ENCODE peak calls at places on chromosomes 16 and 17, in eight cellular contexts. One of them, this sample, is unnamed.
A peak's percentile ranks its signal among the peaks of the same experiment; 100 is the strongest.

GRCh38 chr16:57966133-57966805 is 4.7 kb downstream of the CNGB1 start:
- DNase-seq in CD4-positive, CD25-positive, alpha-beta regulatory T cell: no peak
- DNase-seq in lower lobe of right lung: no peak
- DNase-seq in CD8-positive, alpha-beta memory T cell: no peak
- DNase-seq in colonic mucosa: no peak
- DNase-seq in activated CD4-positive, alpha-beta T cell treated with anti-CD3 and anti-CD28 coated beads, Interleukin-2, amount 50 U/mL, for 24 hours: no peak
- DNase-seq in NCI-H1694: no peak
- DNase-seq in PC-9: no peak
- DNase-seq in this sample: no peak

GRCh38 chr16:89286096-89286495 is 68.6 kb downstream of the ZNF778 start:
- DNase-seq in CD4-positive, CD25-positive, alpha-beta regulatory T cell: no peak
- DNase-seq in CD8-positive, alpha-beta memory T cell: no peak
- DNase-seq in lower lobe of right lung: no peak
- DNase-seq in colonic mucosa: no peak
- DNase-seq in PC-9: no peak
- DNase-seq in NCI-H1694: no peak
- DNase-seq in activated CD4-positive, alpha-beta T cell treated with anti-CD3 and anti-CD28 coated beads, Interleukin-2, amount 50 U/mL, for 24 hours: no peak
- DNase-seq in this sample: no peak

GRCh38 chr17:74430706-74431567 is 951 bp upstream of the GPRC5C start:
- DNase-seq in colonic mucosa: peak; percentile 91
- DNase-seq in activated CD4-positive, alpha-beta T cell treated with anti-CD3 and anti-CD28 coated beads, Interleukin-2, amount 50 U/mL, for 24 hours: no peak
- DNase-seq in CD4-positive, CD25-positive, alpha-beta regulatory T cell: no peak
- DNase-seq in PC-9: peak; percentile 69
- DNase-seq in NCI-H1694: peak; percentile 52
- DNase-seq in CD8-positive, alpha-beta memory T cell: no peak
- DNase-seq in lower lobe of right lung: peak; percentile 90
- DNase-seq in this sample: no peak

GRCh38 chr17:64441772-64442549 is 7.0 kb upstream of the MILR1 start:
- DNase-seq in NCI-H1694: no peak
- DNase-seq in PC-9: peak; percentile 38
- DNase-seq in activated CD4-positive, alpha-beta T cell treated with anti-CD3 and anti-CD28 coated beads, Interleukin-2, amount 50 U/mL, for 24 hours: no peak
- DNase-seq in CD4-positive, CD25-positive, alpha-beta regulatory T cell: no peak
- DNase-seq in colonic mucosa: no peak
- DNase-seq in lower lobe of right lung: peak; percentile 53
- DNase-seq in CD8-positive, alpha-beta memory T cell: peak; percentile 35
- DNase-seq in this sample: no peak

GRCh38 chr16:85166281-85166680 is 54.0 kb upstream of the CIBAR2 start:
- DNase-seq in NCI-H1694: no peak
- DNase-seq in lower lobe of right lung: peak; percentile 21
- DNase-seq in CD8-positive, alpha-beta memory T cell: no peak
- DNase-seq in CD4-positive, CD25-positive, alpha-beta regulatory T cell: no peak
- DNase-seq in colonic mucosa: no peak
- DNase-seq in activated CD4-positive, alpha-beta T cell treated with anti-CD3 and anti-CD28 coated beads, Interleukin-2, amount 50 U/mL, for 24 hours: no peak
- DNase-seq in PC-9: no peak
- DNase-seq in this sample: no peak

GRCh38 chr17:15038656-15039055 is 226.5 kb downstream of the PMP22 start:
- DNase-seq in colonic mucosa: no peak
- DNase-seq in CD4-positive, CD25-positive, alpha-beta regulatory T cell: no peak
- DNase-seq in NCI-H1694: no peak
- DNase-seq in activated CD4-positive, alpha-beta T cell treated with anti-CD3 and anti-CD28 coated beads, Interleukin-2, amount 50 U/mL, for 24 hours: no peak
- DNase-seq in CD8-positive, alpha-beta memory T cell: no peak
- DNase-seq in lower lobe of right lung: no peak
- DNase-seq in PC-9: no peak
- DNase-seq in this sample: no peak

GRCh38 chr17:61414141-61414935 is 14.7 kb downstream of the TBX2 start:
- DNase-seq in PC-9: no peak
- DNase-seq in colonic mucosa: peak; percentile 29
- DNase-seq in NCI-H1694: no peak
- DNase-seq in activated CD4-positive, alpha-beta T cell treated with anti-CD3 and anti-CD28 coated beads, Interleukin-2, amount 50 U/mL, for 24 hours: no peak
- DNase-seq in CD8-positive, alpha-beta memory T cell: no peak
- DNase-seq in CD4-positive, CD25-positive, alpha-beta regulatory T cell: no peak
- DNase-seq in lower lobe of right lung: peak; percentile 67
- DNase-seq in this sample: no peak

GRCh38 chr16:53159781-53160436 is 105.1 kb downstream of the CHD9 start:
- DNase-seq in activated CD4-positive, alpha-beta T cell treated with anti-CD3 and anti-CD28 coated beads, Interleukin-2, amount 50 U/mL, for 24 hours: no peak
- DNase-seq in PC-9: no peak
- DNase-seq in lower lobe of right lung: no peak
- DNase-seq in NCI-H1694: peak; percentile 9
- DNase-seq in CD8-positive, alpha-beta memory T cell: peak; percentile 53
- DNase-seq in CD4-positive, CD25-positive, alpha-beta regulatory T cell: no peak
- DNase-seq in colonic mucosa: peak; percentile 35
- DNase-seq in this sample: no peak

GRCh38 chr16:3950343-3951193 is 70.1 kb upstream of the CREBBP start:
- DNase-seq in CD8-positive, alpha-beta memory T cell: no peak
- DNase-seq in colonic mucosa: peak; percentile 44
- DNase-seq in lower lobe of right lung: peak; percentile 86
- DNase-seq in PC-9: peak; percentile 80
- DNase-seq in activated CD4-positive, alpha-beta T cell treated with anti-CD3 and anti-CD28 coated beads, Interleukin-2, amount 50 U/mL, for 24 hours: no peak
- DNase-seq in NCI-H1694: no peak
- DNase-seq in CD4-positive, CD25-positive, alpha-beta regulatory T cell: no peak
- DNase-seq in this sample: no peak

GRCh38 chr16:9469512-9469911 is 378.1 kb downstream of the HAPSTR1 start:
- DNase-seq in CD4-positive, CD25-positive, alpha-beta regulatory T cell: no peak
- DNase-seq in colonic mucosa: no peak
- DNase-seq in PC-9: no peak
- DNase-seq in CD8-positive, alpha-beta memory T cell: no peak
- DNase-seq in lower lobe of right lung: no peak
- DNase-seq in activated CD4-positive, alpha-beta T cell treated with anti-CD3 and anti-CD28 coated beads, Interleukin-2, amount 50 U/mL, for 24 hours: no peak
- DNase-seq in NCI-H1694: no peak
- DNase-seq in this sample: no peak

GRCh38 chr17:39011907-39012468 is 44.8 kb upstream of the FBXO47 start:
- DNase-seq in colonic mucosa: no peak
- DNase-seq in NCI-H1694: no peak
- DNase-seq in activated CD4-positive, alpha-beta T cell treated with anti-CD3 and anti-CD28 coated beads, Interleukin-2, amount 50 U/mL, for 24 hours: no peak
- DNase-seq in PC-9: no peak
- DNase-seq in lower lobe of right lung: no peak
- DNase-seq in CD4-positive, CD25-positive, alpha-beta regulatory T cell: no peak
- DNase-seq in CD8-positive, alpha-beta memory T cell: no peak
- DNase-seq in this sample: no peak

GRCh38 chr17:1060991-1061390 is 64.1 kb downstream of the TIMM22 start:
- DNase-seq in NCI-H1694: no peak
- DNase-seq in activated CD4-positive, alpha-beta T cell treated with anti-CD3 and anti-CD28 coated beads, Interleukin-2, amount 50 U/mL, for 24 hours: no peak
- DNase-seq in CD8-positive, alpha-beta memory T cell: no peak
- DNase-seq in PC-9: peak; percentile 97
- DNase-seq in CD4-positive, CD25-positive, alpha-beta regulatory T cell: no peak
- DNase-seq in colonic mucosa: peak; percentile 50
- DNase-seq in lower lobe of right lung: peak; percentile 76
- DNase-seq in this sample: no peak

GRCh38 chr16:1261131-1261917 is 5.5 kb downstream of the TPSD1 start:
- DNase-seq in lower lobe of right lung: no peak
- DNase-seq in colonic mucosa: no peak
- DNase-seq in NCI-H1694: no peak
- DNase-seq in CD4-positive, CD25-positive, alpha-beta regulatory T cell: no peak
- DNase-seq in activated CD4-positive, alpha-beta T cell treated with anti-CD3 and anti-CD28 coated beads, Interleukin-2, amount 50 U/mL, for 24 hours: no peak
- DNase-seq in PC-9: peak; percentile 76
- DNase-seq in CD8-positive, alpha-beta memory T cell: no peak
- DNase-seq in this sample: no peak

GRCh38 chr17:19728114-19728495 is 11.7 kb upstream of the SLC47A2 start:
- DNase-seq in colonic mucosa: peak; percentile 80
- DNase-seq in PC-9: peak; percentile 95
- DNase-seq in activated CD4-positive, alpha-beta T cell treated with anti-CD3 and anti-CD28 coated beads, Interleukin-2, amount 50 U/mL, for 24 hours: no peak
- DNase-seq in lower lobe of right lung: peak; percentile 91
- DNase-seq in CD8-positive, alpha-beta memory T cell: no peak
- DNase-seq in CD4-positive, CD25-positive, alpha-beta regulatory T cell: no peak
- DNase-seq in NCI-H1694: peak; percentile 17
- DNase-seq in this sample: no peak

GRCh38 chr17:46264456-46265198 is 30.3 kb upstream of the LRRC37A start:
- DNase-seq in colonic mucosa: no peak
- DNase-seq in CD4-positive, CD25-positive, alpha-beta regulatory T cell: no peak
- DNase-seq in activated CD4-positive, alpha-beta T cell treated with anti-CD3 and anti-CD28 coated beads, Interleukin-2, amount 50 U/mL, for 24 hours: no peak
- DNase-seq in lower lobe of right lung: no peak
- DNase-seq in NCI-H1694: no peak
- DNase-seq in CD8-positive, alpha-beta memory T cell: peak; percentile 71
- DNase-seq in PC-9: peak; percentile 48
- DNase-seq in this sample: no peak

GRCh38 chr17:62576382-62576781 is 51.1 kb upstream of the MRC2 start:
- DNase-seq in NCI-H1694: no peak
- DNase-seq in activated CD4-positive, alpha-beta T cell treated with anti-CD3 and anti-CD28 coated beads, Interleukin-2, amount 50 U/mL, for 24 hours: no peak
- DNase-seq in colonic mucosa: no peak
- DNase-seq in CD8-positive, alpha-beta memory T cell: no peak
- DNase-seq in lower lobe of right lung: no peak
- DNase-seq in PC-9: no peak
- DNase-seq in CD4-positive, CD25-positive, alpha-beta regulatory T cell: no peak
- DNase-seq in this sample: no peak

GRCh38 chr17:28372203-28372944 is 880 bp downstream of the SARM1 start:
- DNase-seq in PC-9: no peak
- DNase-seq in activated CD4-positive, alpha-beta T cell treated with anti-CD3 and anti-CD28 coated beads, Interleukin-2, amount 50 U/mL, for 24 hours: no peak
- DNase-seq in CD8-positive, alpha-beta memory T cell: no peak
- DNase-seq in lower lobe of right lung: no peak
- DNase-seq in CD4-positive, CD25-positive, alpha-beta regulatory T cell: no peak
- DNase-seq in colonic mucosa: no peak
- DNase-seq in NCI-H1694: no peak
- DNase-seq in this sample: no peak

GRCh38 chr16:19179890-19180490 is 11.9 kb downstream of the SYT17 start:
- DNase-seq in CD4-positive, CD25-positive, alpha-beta regulatory T cell: no peak
- DNase-seq in PC-9: peak; percentile 56
- DNase-seq in colonic mucosa: peak; percentile 71
- DNase-seq in lower lobe of right lung: peak; percentile 83
- DNase-seq in activated CD4-positive, alpha-beta T cell treated with anti-CD3 and anti-CD28 coated beads, Interleukin-2, amount 50 U/mL, for 24 hours: no peak
- DNase-seq in CD8-positive, alpha-beta memory T cell: no peak
- DNase-seq in NCI-H1694: peak; percentile 24
- DNase-seq in this sample: no peak

GRCh38 chr17:7132511-7133094 is 18.0 kb upstream of the ASGR2 start:
- DNase-seq in CD4-positive, CD25-positive, alpha-beta regulatory T cell: peak; percentile 37
- DNase-seq in lower lobe of right lung: no peak
- DNase-seq in PC-9: no peak
- DNase-seq in colonic mucosa: no peak
- DNase-seq in NCI-H1694: no peak
- DNase-seq in activated CD4-positive, alpha-beta T cell treated with anti-CD3 and anti-CD28 coated beads, Interleukin-2, amount 50 U/mL, for 24 hours: peak; percentile 15
- DNase-seq in CD8-positive, alpha-beta memory T cell: peak; percentile 77
- DNase-seq in this sample: no peak

GRCh38 chr16:4032768-4033167 is 83.5 kb downstream of the ADCY9 start:
- DNase-seq in PC-9: no peak
- DNase-seq in CD4-positive, CD25-positive, alpha-beta regulatory T cell: no peak
- DNase-seq in CD8-positive, alpha-beta memory T cell: peak; percentile 18
- DNase-seq in colonic mucosa: peak; percentile 84
- DNase-seq in NCI-H1694: no peak
- DNase-seq in lower lobe of right lung: peak; percentile 77
- DNase-seq in activated CD4-positive, alpha-beta T cell treated with anti-CD3 and anti-CD28 coated beads, Interleukin-2, amount 50 U/mL, for 24 hours: no peak
- DNase-seq in this sample: no peak

GRCh38 chr17:74037320-74037719 is 166.2 kb upstream of the RPL38 start:
- DNase-seq in CD8-positive, alpha-beta memory T cell: no peak
- DNase-seq in lower lobe of right lung: no peak
- DNase-seq in activated CD4-positive, alpha-beta T cell treated with anti-CD3 and anti-CD28 coated beads, Interleukin-2, amount 50 U/mL, for 24 hours: no peak
- DNase-seq in NCI-H1694: no peak
- DNase-seq in PC-9: no peak
- DNase-seq in colonic mucosa: no peak
- DNase-seq in CD4-positive, CD25-positive, alpha-beta regulatory T cell: no peak
- DNase-seq in this sample: no peak

GRCh38 chr17:39804839-39805238 is 59.3 kb downstream of the IKZF3 start:
- DNase-seq in CD8-positive, alpha-beta memory T cell: no peak
- DNase-seq in activated CD4-positive, alpha-beta T cell treated with anti-CD3 and anti-CD28 coated beads, Interleukin-2, amount 50 U/mL, for 24 hours: no peak
- DNase-seq in NCI-H1694: no peak
- DNase-seq in CD4-positive, CD25-positive, alpha-beta regulatory T cell: no peak
- DNase-seq in PC-9: no peak
- DNase-seq in colonic mucosa: no peak
- DNase-seq in lower lobe of right lung: no peak
- DNase-seq in this sample: no peak

This sample was measured in NCI-H187 treated with DMSO at 0.1 percent for 48 hours.